ENCODE peak calls at places on chromosome 20, in ten cellular contexts. H, Z, T, P, G, S, D, B, Q and A are unnamed samples.

GRCh38 chr20:63330940-63331339 is 30.2 kb downstream of the CHRNA4 start:
- DNase-seq in H (no peak), Z (no peak), T (no peak), P (no peak), G (no peak), S (no peak), D (no peak), B (no peak), Q (no peak), A (no peak)

GRCh38 chr20:57651977-57652864 is 32.0 kb upstream of the ZBP1 start:
- DNase-seq in H (peak), Z (no peak), T (no peak), P (no peak), G (no peak), S (no peak), D (no peak), B (no peak), Q (no peak), A (no peak)

GRCh38 chr20:62523473-62524203 is 47.8 kb upstream of the GATA5 start:
- DNase-seq in H (no peak), Z (no peak), T (peak), P (no peak), G (no peak), S (peak), D (no peak), B (no peak), Q (no peak), A (no peak)

GRCh38 chr20:58697867-58698703 is 5.5 kb downstream of the NPEPL1 start:
- DNase-seq in H (no peak), Z (no peak), T (no peak), P (no peak), G (no peak), S (peak), D (no peak), B (no peak), Q (no peak), A (no peak)

GRCh38 chr20:37348643-37349516 is 2.9 kb downstream of the SRC start:
- DNase-seq in H (no peak), Z (no peak), T (no peak), P (no peak), G (no peak), S (peak), D (no peak), B (no peak), Q (no peak), A (no peak)

GRCh38 chr20:55684578-55684977 is 320.7 kb downstream of the CBLN4 start:
- DNase-seq in H (no peak), Z (no peak), T (no peak), P (no peak), G (no peak), S (no peak), D (no peak), B (no peak), Q (no peak), A (no peak)

GRCh38 chr20:63252157-63252780 is 2.0 kb downstream of the NKAIN4 start:
- DNase-seq in H (no peak), Z (no peak), T (no peak), P (no peak), G (no peak), S (no peak), D (no peak), B (no peak), Q (no peak), A (no peak)

GRCh38 chr20:25049261-25050060 is 8.5 kb downstream of the ACSS1 start:
- DNase-seq in H (no peak), Z (no peak), T (no peak), P (peak), G (no peak), S (peak), D (no peak), B (no peak), Q (no peak), A (no peak)

GRCh38 chr20:40679119-40679637 is 9.9 kb downstream of the MAFB start:
- DNase-seq in H (no peak), Z (no peak), T (no peak), P (no peak), G (no peak), S (no peak), D (no peak), B (no peak), Q (no peak), A (no peak)

GRCh38 chr20:14446446-14446845 is 109.0 kb upstream of the FLRT3 start:
- DNase-seq in H (no peak), Z (no peak), T (no peak), P (no peak), G (no peak), S (no peak), D (no peak), B (no peak), Q (peak), A (no peak)

GRCh38 chr20:11432407-11432806 is 485.3 kb upstream of the BTBD3 start:
- DNase-seq in H (no peak), Z (no peak), T (no peak), P (no peak), G (no peak), S (no peak), D (peak), B (no peak), Q (peak), A (peak)

GRCh38 chr20:15700147-15700765 is 873.0 kb downstream of the KIF16B start:
- DNase-seq in H (no peak), Z (no peak), T (no peak), P (peak), G (no peak), S (no peak), D (no peak), B (no peak), Q (no peak), A (no peak)

GRCh38 chr20:47535994-47536393 is 34.3 kb downstream of the NCOA3 start:
- DNase-seq in H (no peak), Z (no peak), T (no peak), P (no peak), G (no peak), S (no peak), D (no peak), B (no peak), Q (no peak), A (no peak)

GRCh38 chr20:63067266-63067635 is 60.5 kb upstream of the BHLHE23 start:
- DNase-seq in H (no peak), Z (no peak), T (no peak), P (no peak), G (no peak), S (peak), D (no peak), B (no peak), Q (no peak), A (no peak)

GRCh38 chr20:44803383-44803941 is 6.9 kb downstream of the RIMS4 start:
- DNase-seq in H (no peak), Z (no peak), T (no peak), P (no peak), G (no peak), S (no peak), D (no peak), B (no peak), Q (peak), A (no peak)

GRCh38 chr20:258963-259362 is 1.4 kb downstream of the DEFB132 start:
- DNase-seq in H (no peak), Z (no peak), T (peak), P (no peak), G (no peak), S (no peak), D (peak), B (no peak), Q (no peak), A (no peak)

GRCh38 chr20:18571578-18571977 is 4.3 kb downstream of the SMIM26 start:
- DNase-seq in H (no peak), Z (no peak), T (no peak), P (no peak), G (no peak), S (no peak), D (no peak), B (no peak), Q (no peak), A (no peak)

GRCh38 chr20:23404196-23404595 is 17.1 kb downstream of the NAPB start:
- DNase-seq in H (peak), Z (no peak), T (no peak), P (no peak), G (no peak), S (no peak), D (no peak), B (no peak), Q (no peak), A (peak)

GRCh38 chr20:46951840-46952497 is 57.3 kb downstream of the EYA2 start:
- DNase-seq in H (no peak), Z (no peak), T (peak), P (no peak), G (no peak), S (no peak), D (no peak), B (no peak), Q (no peak), A (no peak)

GRCh38 chr20:47921306-47922279 is 136.3 kb upstream of the SULF2 start:
- DNase-seq in H (no peak), Z (no peak), T (no peak), P (peak), G (no peak), S (no peak), D (no peak), B (no peak), Q (no peak), A (no peak)

GRCh38 chr20:59571591-59572314 is 32.6 kb upstream of the PHACTR3 start:
- DNase-seq in H (peak), Z (peak), T (peak), P (no peak), G (peak), S (peak), D (peak), B (peak), Q (peak), A (peak)

GRCh38 chr20:38866265-38867061 is 59.8 kb upstream of the FAM83D start:
- DNase-seq in H (no peak), Z (no peak), T (no peak), P (no peak), G (no peak), S (no peak), D (no peak), B (no peak), Q (no peak), A (no peak)

GRCh38 chr20:16397053-16397452 is 176.2 kb downstream of the KIF16B start:
- DNase-seq in H (peak), Z (no peak), T (no peak), P (no peak), G (no peak), S (no peak), D (no peak), B (no peak), Q (peak), A (no peak)

GRCh38 chr20:58649288-58650180 is 1.5 kb upstream of the STX16 start:
- DNase-seq in H (peak), Z (no peak), T (peak), P (no peak), G (peak), S (no peak), D (no peak), B (no peak), Q (peak), A (no peak)